ENCODE peak calls at places on chromosome 18, in ten cellular contexts. One of them, this sample, is unnamed.

GRCh38 chr18:74283255-74283554 is 8.6 kb downstream of the CYB5A start:
- DNase-seq in adrenal gland: no peak
- DNase-seq in pancreas: no peak
- DNase-seq in lower lobe of right lung: no peak
- DNase-seq in heart left ventricle: no peak
- DNase-seq in left ventricle myocardium inferior: no peak
- DNase-seq in fibroblast of lung: no peak
- DNase-seq in body of pancreas: no peak
- DNase-seq in cardiac muscle cell: no peak
- DNase-seq in hepatocyte: no peak
- DNase-seq in this sample: no peak

GRCh38 chr18:79855147-79855910 is 57.6 kb downstream of the KCNG2 start:
- DNase-seq in adrenal gland: no peak
- DNase-seq in pancreas: no peak
- DNase-seq in lower lobe of right lung: no peak
- DNase-seq in heart left ventricle: no peak
- DNase-seq in left ventricle myocardium inferior: no peak
- DNase-seq in fibroblast of lung: no peak
- DNase-seq in body of pancreas: no peak
- DNase-seq in cardiac muscle cell: no peak
- DNase-seq in hepatocyte: no peak
- DNase-seq in this sample: peak

GRCh38 chr18:34592961-34593382 is 117.1 kb upstream of the DTNA start:
- DNase-seq in adrenal gland: peak
- DNase-seq in pancreas: peak
- DNase-seq in lower lobe of right lung: peak
- DNase-seq in heart left ventricle: peak
- DNase-seq in left ventricle myocardium inferior: peak
- DNase-seq in fibroblast of lung: peak
- DNase-seq in body of pancreas: peak
- DNase-seq in cardiac muscle cell: peak
- DNase-seq in hepatocyte: peak
- DNase-seq in this sample: peak

GRCh38 chr18:12597775-12598174 is 60.1 kb downstream of the SPIRE1 start:
- DNase-seq in adrenal gland: peak
- DNase-seq in pancreas: peak
- DNase-seq in lower lobe of right lung: peak
- DNase-seq in heart left ventricle: peak
- DNase-seq in left ventricle myocardium inferior: peak
- DNase-seq in fibroblast of lung: peak
- DNase-seq in body of pancreas: peak
- DNase-seq in cardiac muscle cell: peak
- DNase-seq in hepatocyte: peak
- DNase-seq in this sample: peak

GRCh38 chr18:62524443-62525200 is 1.8 kb downstream of the ZCCHC2 start:
- DNase-seq in adrenal gland: peak
- DNase-seq in pancreas: peak
- DNase-seq in lower lobe of right lung: peak
- DNase-seq in heart left ventricle: peak
- DNase-seq in left ventricle myocardium inferior: peak
- DNase-seq in fibroblast of lung: peak
- DNase-seq in body of pancreas: peak
- DNase-seq in cardiac muscle cell: peak
- DNase-seq in hepatocyte: peak
- DNase-seq in this sample: peak

GRCh38 chr18:50240083-50240563 is 26.2 kb downstream of the CFAP53 start:
- DNase-seq in adrenal gland: no peak
- DNase-seq in pancreas: no peak
- DNase-seq in lower lobe of right lung: no peak
- DNase-seq in heart left ventricle: no peak
- DNase-seq in left ventricle myocardium inferior: no peak
- DNase-seq in fibroblast of lung: no peak
- DNase-seq in body of pancreas: no peak
- DNase-seq in cardiac muscle cell: no peak
- DNase-seq in hepatocyte: peak
- DNase-seq in this sample: no peak

GRCh38 chr18:70377317-70377799 is 88.5 kb downstream of the SOCS6 start:
- DNase-seq in adrenal gland: no peak
- DNase-seq in pancreas: no peak
- DNase-seq in lower lobe of right lung: no peak
- DNase-seq in heart left ventricle: no peak
- DNase-seq in left ventricle myocardium inferior: no peak
- DNase-seq in fibroblast of lung: peak
- DNase-seq in body of pancreas: peak
- DNase-seq in cardiac muscle cell: peak
- DNase-seq in hepatocyte: peak
- DNase-seq in this sample: no peak

GRCh38 chr18:79368681-79369080 is 27.0 kb upstream of the NFATC1 start:
- DNase-seq in adrenal gland: no peak
- DNase-seq in pancreas: no peak
- DNase-seq in lower lobe of right lung: no peak
- DNase-seq in heart left ventricle: no peak
- DNase-seq in left ventricle myocardium inferior: no peak
- DNase-seq in fibroblast of lung: no peak
- DNase-seq in body of pancreas: no peak
- DNase-seq in cardiac muscle cell: no peak
- DNase-seq in hepatocyte: no peak
- DNase-seq in this sample: no peak

GRCh38 chr18:159037-159652 is 788 bp downstream of the USP14 start:
- DNase-seq in adrenal gland: no peak
- DNase-seq in pancreas: no peak
- DNase-seq in lower lobe of right lung: no peak
- DNase-seq in heart left ventricle: no peak
- DNase-seq in left ventricle myocardium inferior: no peak
- DNase-seq in fibroblast of lung: peak
- DNase-seq in body of pancreas: no peak
- DNase-seq in cardiac muscle cell: peak
- DNase-seq in hepatocyte: peak
- DNase-seq in this sample: no peak

GRCh38 chr18:160831-161570 is 2.6 kb downstream of the USP14 start:
- DNase-seq in adrenal gland: no peak
- DNase-seq in pancreas: no peak
- DNase-seq in lower lobe of right lung: no peak
- DNase-seq in heart left ventricle: no peak
- DNase-seq in left ventricle myocardium inferior: no peak
- DNase-seq in fibroblast of lung: no peak
- DNase-seq in body of pancreas: no peak
- DNase-seq in cardiac muscle cell: peak
- DNase-seq in hepatocyte: no peak
- DNase-seq in this sample: no peak

GRCh38 chr18:158128-159036 is at the start of gene USP14:
- DNase-seq in adrenal gland: peak
- DNase-seq in pancreas: peak
- DNase-seq in lower lobe of right lung: peak
- DNase-seq in heart left ventricle: peak
- DNase-seq in left ventricle myocardium inferior: peak
- DNase-seq in fibroblast of lung: peak
- DNase-seq in body of pancreas: peak
- DNase-seq in cardiac muscle cell: peak
- DNase-seq in hepatocyte: peak
- DNase-seq in this sample: peak

GRCh38 chr18:156514-157230 is 1.7 kb upstream of the USP14 start:
- DNase-seq in adrenal gland: no peak
- DNase-seq in pancreas: no peak
- DNase-seq in lower lobe of right lung: no peak
- DNase-seq in heart left ventricle: no peak
- DNase-seq in left ventricle myocardium inferior: no peak
- DNase-seq in fibroblast of lung: no peak
- DNase-seq in body of pancreas: no peak
- DNase-seq in cardiac muscle cell: no peak
- DNase-seq in hepatocyte: no peak
- DNase-seq in this sample: no peak

DNA sequence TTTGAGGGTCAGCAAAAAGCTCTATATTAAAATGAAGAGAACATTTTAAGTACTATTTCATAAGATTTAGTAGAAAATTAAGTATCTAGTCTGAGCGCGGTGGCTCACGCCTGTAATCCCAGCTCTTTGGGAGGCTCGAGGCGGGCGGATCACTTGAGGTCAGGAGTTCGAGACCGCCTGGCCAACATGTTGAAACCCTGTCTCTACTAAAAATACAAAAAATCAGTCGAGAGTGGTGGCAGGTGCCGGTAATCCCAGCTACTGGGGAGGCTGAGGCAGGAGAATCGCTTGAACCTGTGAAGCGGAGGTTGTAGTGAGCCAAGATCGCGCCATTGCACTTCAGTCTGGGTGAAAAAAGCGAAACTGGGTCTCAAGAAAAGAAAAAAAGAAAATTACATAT is 1.6 kb downstream of the USP14 start:
- DNase-seq in adrenal gland: no peak
- DNase-seq in pancreas: no peak
- DNase-seq in lower lobe of right lung: no peak
- DNase-seq in heart left ventricle: no peak
- DNase-seq in left ventricle myocardium inferior: no peak
- DNase-seq in fibroblast of lung: no peak
- DNase-seq in body of pancreas: no peak
- DNase-seq in cardiac muscle cell: no peak
- DNase-seq in hepatocyte: no peak
- DNase-seq in this sample: no peak
- H3K4me3 ChIP-seq in adrenal gland: peak
- H3K4me3 ChIP-seq in pancreas: no peak
- H3K4me3 ChIP-seq in lower lobe of right lung: no peak
- H3K4me3 ChIP-seq in heart left ventricle: no peak
- H3K4me3 ChIP-seq in left ventricle myocardium inferior: peak
- H3K4me3 ChIP-seq in fibroblast of lung: peak
- H3K4me3 ChIP-seq in body of pancreas: no peak
- H3K4me3 ChIP-seq in cardiac muscle cell: peak
- H3K4me3 ChIP-seq in hepatocyte: no peak
- H3K4me3 ChIP-seq in this sample: peak

GRCh38 chr18:76391746-76392145 is 103.3 kb downstream of the ZNF516 start:
- DNase-seq in adrenal gland: no peak
- DNase-seq in pancreas: no peak
- DNase-seq in lower lobe of right lung: no peak
- DNase-seq in heart left ventricle: no peak
- DNase-seq in left ventricle myocardium inferior: no peak
- DNase-seq in fibroblast of lung: no peak
- DNase-seq in body of pancreas: no peak
- DNase-seq in cardiac muscle cell: no peak
- DNase-seq in hepatocyte: no peak
- DNase-seq in this sample: no peak

GRCh38 chr18:76388891-76389423 is 106.1 kb downstream of the ZNF516 start:
- DNase-seq in adrenal gland: no peak
- DNase-seq in pancreas: no peak
- DNase-seq in lower lobe of right lung: no peak
- DNase-seq in heart left ventricle: no peak
- DNase-seq in left ventricle myocardium inferior: no peak
- DNase-seq in fibroblast of lung: peak
- DNase-seq in body of pancreas: no peak
- DNase-seq in cardiac muscle cell: no peak
- DNase-seq in hepatocyte: no peak
- DNase-seq in this sample: no peak

GRCh38 chr18:76390452-76391035 is 104.5 kb downstream of the ZNF516 start:
- DNase-seq in adrenal gland: peak
- DNase-seq in pancreas: no peak
- DNase-seq in lower lobe of right lung: no peak
- DNase-seq in heart left ventricle: peak
- DNase-seq in left ventricle myocardium inferior: no peak
- DNase-seq in fibroblast of lung: no peak
- DNase-seq in body of pancreas: no peak
- DNase-seq in cardiac muscle cell: no peak
- DNase-seq in hepatocyte: no peak
- DNase-seq in this sample: no peak

GRCh38 chr18:76388261-76388660 is 106.8 kb downstream of the ZNF516 start:
- DNase-seq in adrenal gland: no peak
- DNase-seq in pancreas: no peak
- DNase-seq in lower lobe of right lung: no peak
- DNase-seq in heart left ventricle: no peak
- DNase-seq in left ventricle myocardium inferior: no peak
- DNase-seq in fibroblast of lung: no peak
- DNase-seq in body of pancreas: no peak
- DNase-seq in cardiac muscle cell: no peak
- DNase-seq in hepatocyte: no peak
- DNase-seq in this sample: no peak

DNA sequence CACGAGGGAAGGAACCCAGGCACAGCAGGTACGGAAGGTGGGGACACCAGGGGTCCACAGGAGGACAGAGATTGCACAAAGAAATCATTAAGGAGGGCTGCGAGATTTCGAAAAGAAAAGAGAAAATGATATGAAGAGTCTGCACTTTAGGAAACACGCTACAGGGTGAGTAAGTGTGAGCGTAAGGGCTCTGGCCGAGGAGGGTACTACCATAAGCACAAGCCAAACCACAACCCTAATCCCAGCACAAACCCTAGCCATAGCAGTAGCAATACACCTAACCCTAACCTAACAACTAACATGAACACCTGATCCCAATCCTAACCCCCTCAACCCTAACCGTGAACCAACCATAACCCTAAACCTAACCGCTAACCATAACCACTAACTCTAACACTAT is 104.0 kb downstream of the ZNF516 start:
- DNase-seq in adrenal gland: no peak
- DNase-seq in pancreas: no peak
- DNase-seq in lower lobe of right lung: no peak
- DNase-seq in heart left ventricle: no peak
- DNase-seq in left ventricle myocardium inferior: no peak
- DNase-seq in fibroblast of lung: no peak
- DNase-seq in body of pancreas: no peak
- DNase-seq in cardiac muscle cell: no peak
- DNase-seq in hepatocyte: no peak
- DNase-seq in this sample: no peak
- H3K27ac ChIP-seq in adrenal gland: no peak
- H3K27ac ChIP-seq in pancreas: no peak
- H3K27ac ChIP-seq in lower lobe of right lung: no peak
- H3K27ac ChIP-seq in heart left ventricle: no peak
- H3K27ac ChIP-seq in left ventricle myocardium inferior: no peak
- H3K27ac ChIP-seq in fibroblast of lung: no peak
- H3K27ac ChIP-seq in body of pancreas: no peak
- H3K27ac ChIP-seq in cardiac muscle cell: no peak
- H3K27ac ChIP-seq in hepatocyte: no peak
- H3K27ac ChIP-seq in this sample: no peak

GRCh38 chr18:64519191-64519590 is 370.3 kb upstream of the LINC00305 start:
- DNase-seq in adrenal gland: no peak
- DNase-seq in pancreas: no peak
- DNase-seq in lower lobe of right lung: no peak
- DNase-seq in heart left ventricle: no peak
- DNase-seq in left ventricle myocardium inferior: no peak
- DNase-seq in fibroblast of lung: no peak
- DNase-seq in body of pancreas: no peak
- DNase-seq in cardiac muscle cell: no peak
- DNase-seq in hepatocyte: no peak
- DNase-seq in this sample: no peak

GRCh38 chr18:64518191-64518590 is 369.3 kb upstream of the LINC00305 start:
- DNase-seq in adrenal gland: no peak
- DNase-seq in pancreas: no peak
- DNase-seq in lower lobe of right lung: no peak
- DNase-seq in heart left ventricle: no peak
- DNase-seq in left ventricle myocardium inferior: no peak
- DNase-seq in fibroblast of lung: no peak
- DNase-seq in body of pancreas: no peak
- DNase-seq in cardiac muscle cell: no peak
- DNase-seq in hepatocyte: no peak
- DNase-seq in this sample: no peak

GRCh38 chr18:64513401-64513800 is 364.5 kb upstream of the LINC00305 start:
- DNase-seq in adrenal gland: no peak
- DNase-seq in pancreas: no peak
- DNase-seq in lower lobe of right lung: no peak
- DNase-seq in heart left ventricle: no peak
- DNase-seq in left ventricle myocardium inferior: no peak
- DNase-seq in fibroblast of lung: no peak
- DNase-seq in body of pancreas: no peak
- DNase-seq in cardiac muscle cell: no peak
- DNase-seq in hepatocyte: no peak
- DNase-seq in this sample: no peak
- H3K4me3 ChIP-seq in adrenal gland: no peak
- H3K4me3 ChIP-seq in pancreas: no peak
- H3K4me3 ChIP-seq in lower lobe of right lung: no peak
- H3K4me3 ChIP-seq in heart left ventricle: no peak
- H3K4me3 ChIP-seq in left ventricle myocardium inferior: no peak
- H3K4me3 ChIP-seq in fibroblast of lung: no peak
- H3K4me3 ChIP-seq in body of pancreas: no peak
- H3K4me3 ChIP-seq in cardiac muscle cell: no peak
- H3K4me3 ChIP-seq in hepatocyte: no peak
- H3K4me3 ChIP-seq in this sample: no peak

DNA sequence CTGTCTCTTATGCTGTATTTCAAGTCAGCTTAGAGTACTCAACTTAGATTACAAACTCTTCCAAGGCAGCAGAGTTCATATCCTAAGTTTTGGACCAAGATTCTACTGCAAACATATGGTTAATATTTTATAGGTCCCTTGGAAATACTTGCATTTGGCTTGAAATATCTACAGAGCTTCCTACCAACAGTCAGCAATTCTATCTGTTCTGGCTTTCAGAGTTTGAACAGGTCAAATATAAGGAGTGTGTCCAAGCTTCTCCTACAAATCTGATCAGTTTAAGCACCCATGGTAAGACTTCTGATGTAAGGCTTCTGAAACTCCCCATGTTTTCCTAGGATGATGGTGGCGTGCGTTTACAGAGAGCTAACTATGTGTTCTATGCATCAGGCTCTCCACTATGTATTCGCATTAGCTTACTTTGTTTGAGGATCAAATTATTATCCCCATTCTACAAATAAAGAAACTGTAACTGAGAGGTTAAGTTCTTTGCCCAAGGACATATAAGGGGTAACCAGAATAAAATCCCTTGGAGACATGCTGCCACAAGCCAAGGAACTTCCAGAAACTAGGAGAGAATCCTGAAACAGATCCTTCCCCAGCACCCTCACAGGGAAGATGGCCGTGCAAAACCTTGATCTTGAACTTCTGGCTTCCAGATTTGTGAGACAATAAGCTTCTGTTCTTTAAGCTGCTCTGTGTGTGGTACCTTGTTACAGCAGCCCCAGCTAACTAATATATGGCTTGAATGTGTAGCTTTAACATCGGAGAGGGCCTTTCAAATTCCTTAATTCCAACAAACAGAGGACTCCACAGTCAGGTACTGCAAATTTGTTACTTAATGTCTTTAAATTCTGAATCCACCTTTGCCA is 55.1 kb downstream of the ATP8B1 start:
- DNase-seq in adrenal gland: no peak
- DNase-seq in pancreas: no peak
- DNase-seq in lower lobe of right lung: no peak
- DNase-seq in heart left ventricle: no peak
- DNase-seq in left ventricle myocardium inferior: no peak
- DNase-seq in fibroblast of lung: no peak
- DNase-seq in body of pancreas: no peak
- DNase-seq in cardiac muscle cell: no peak
- DNase-seq in hepatocyte: no peak
- DNase-seq in this sample: no peak
- H3K27ac ChIP-seq in adrenal gland: no peak
- H3K27ac ChIP-seq in pancreas: peak
- H3K27ac ChIP-seq in lower lobe of right lung: no peak
- H3K27ac ChIP-seq in heart left ventricle: no peak
- H3K27ac ChIP-seq in left ventricle myocardium inferior: no peak
- H3K27ac ChIP-seq in fibroblast of lung: no peak
- H3K27ac ChIP-seq in body of pancreas: peak
- H3K27ac ChIP-seq in cardiac muscle cell: no peak
- H3K27ac ChIP-seq in hepatocyte: peak
- H3K27ac ChIP-seq in this sample: no peak